ENCODE peak calls at places on chromosomes 3 and 15, in five cellular contexts. T is NT2/D1, S is HepG2, I is GM12878, Y is H1. P is an unnamed sample.

GRCh38 chr3:186002884-186003472 is 65.2 kb upstream of the TRA2B start:
- DNase-seq in S (peak), Y (peak), T (peak), I (no peak), P (no peak)

GRCh38 chr3:20576228-20576627 is 390.2 kb upstream of the SGO1 start:
- DNase-seq in T (no peak), S (no peak), Y (no peak), I (no peak), P (no peak)

GRCh38 chr15:74837482-74837881 is 5.5 kb downstream of the ULK3 start:
- DNase-seq in S (no peak), T (no peak), I (no peak), Y (no peak), P (no peak)

GRCh38 chr15:63402498-63403253 is 21.0 kb upstream of the CA12 start:
- DNase-seq in S (peak), Y (peak), I (no peak), T (no peak), P (peak)

GRCh38 chr3:184552296-184552695 is 9.3 kb upstream of the EPHB3 start:
- DNase-seq in S (no peak), Y (no peak), T (no peak), I (no peak), P (no peak)

GRCh38 chr15:64483749-64484148 is 23.4 kb downstream of the ZNF609 start:
- DNase-seq in T (no peak), S (no peak), Y (no peak), I (no peak), P (no peak)

GRCh38 chr3:49787182-49787464 is 781 bp upstream of the IP6K1 start:
- DNase-seq in T (no peak), Y (no peak), S (no peak), I (no peak), P (no peak)

GRCh38 chr3:14647976-14648955 is 3.3 kb upstream of the CCDC174 start:
- DNase-seq in T (no peak), Y (no peak), I (no peak), S (no peak), P (no peak)

GRCh38 chr3:125479091-125479490 is 40.9 kb downstream of the SNX4 start:
- DNase-seq in Y (no peak), T (no peak), S (no peak), I (no peak), P (no peak)

GRCh38 chr15:45402955-45403892 is 24.9 kb upstream of the GATM start:
- DNase-seq in Y (peak), S (no peak), T (no peak), I (no peak), P (peak)

GRCh38 chr3:12312010-12312409 is 23.1 kb downstream of the PPARG start:
- DNase-seq in T (no peak), S (no peak), I (no peak), Y (no peak), P (no peak)

GRCh38 chr15:74752486-74753395 is 4.1 kb downstream of the CYP1A2 start:
- DNase-seq in I (no peak), Y (no peak), T (no peak), S (no peak), P (no peak)

GRCh38 chr15:62278534-62278933 is 113.4 kb upstream of the C2CD4B start:
- DNase-seq in I (no peak), Y (no peak), T (no peak), S (no peak), P (no peak)

GRCh38 chr3:16474920-16475319 is 38.6 kb downstream of the RFTN1 start:
- DNase-seq in S (no peak), Y (no peak), I (no peak), T (no peak), P (no peak)

GRCh38 chr3:16130066-16130465 is 44.4 kb upstream of the GALNT15 start:
- DNase-seq in I (no peak), Y (no peak), S (peak), T (no peak), P (no peak)

GRCh38 chr15:92636950-92637481 is 18.6 kb downstream of the FAM174B start:
- DNase-seq in S (no peak), Y (peak), I (no peak), T (no peak), P (no peak)

GRCh38 chr15:76386926-76387325 is 50.4 kb downstream of the ISL2 start:
- DNase-seq in Y (no peak), I (no peak), S (no peak), T (no peak), P (no peak)

GRCh38 chr15:66951531-66951930 is 113.9 kb upstream of the SMAD3 start:
- DNase-seq in S (no peak), T (no peak), I (no peak), Y (no peak), P (no peak)

GRCh38 chr3:59245879-59246501 is 196.2 kb upstream of the CFAP20DC start:
- DNase-seq in I (no peak), T (no peak), S (no peak), Y (no peak), P (no peak)

GRCh38 chr3:6260551-6261191 is 600.2 kb upstream of the GRM7 start:
- DNase-seq in T (no peak), S (no peak), I (peak), Y (no peak), P (no peak)

GRCh38 chr15:48112242-48112641 is 8.5 kb upstream of the SLC24A5 start:
- DNase-seq in S (peak), T (peak), Y (peak), I (no peak), P (peak)

GRCh38 chr15:40633178-40633577 is 39.1 kb downstream of the KNL1 start:
- DNase-seq in Y (no peak), S (peak), T (no peak), I (no peak), P (no peak)

GRCh38 chr3:185537369-185537970 is 14.9 kb downstream of the LIPH start:
- DNase-seq in S (peak), I (peak), Y (no peak), T (no peak), P (peak)

GRCh38 chr3:38548154-38548931 is 52.2 kb downstream of the EXOG start:
- DNase-seq in Y (no peak), I (no peak), T (no peak), S (no peak), P (no peak)

GRCh38 chr3:181720281-181720680 is 8.6 kb downstream of the SOX2 start:
- DNase-seq in Y (peak), S (no peak), T (no peak), I (no peak), P (no peak)

GRCh38 chr3:59251899-59252298 is 202.1 kb upstream of the CFAP20DC start:
- DNase-seq in T (no peak), I (no peak), Y (no peak), S (no peak), P (no peak)

GRCh38 chr3:147377412-147378185 is 28.7 kb downstream of the ZIC4 start:
- DNase-seq in I (no peak), Y (peak), S (no peak), T (peak), P (no peak)

GRCh38 chr15:72271895-72272212 is 500 bp downstream of the PARP6 start:
- DNase-seq in I (no peak), T (no peak), Y (no peak), S (no peak), P (peak)

GRCh38 chr15:101179341-101180153 is 72.3 kb downstream of the CHSY1 start:
- DNase-seq in S (no peak), Y (no peak), I (no peak), T (no peak), P (no peak)

GRCh38 chr3:14538451-14539088 is 1.6 kb downstream of the GRIP2 start:
- DNase-seq in S (no peak), T (no peak), I (no peak), Y (no peak), P (no peak)

GRCh38 chr3:188243124-188243795 is 89.3 kb downstream of the LPP start:
- DNase-seq in T (no peak), S (no peak), I (no peak), Y (no peak), P (no peak)

GRCh38 chr3:189233225-189233858 is 61.6 kb downstream of the TPRG1 start:
- DNase-seq in T (peak), Y (peak), I (no peak), S (peak), P (peak)

GRCh38 chr3:115698851-115699535 is 75.7 kb downstream of the GAP43 start:
- DNase-seq in I (no peak), S (no peak), T (peak), Y (peak), P (no peak)

GRCh38 chr3:71050521-71051258 is 532.8 kb downstream of the FOXP1 start:
- DNase-seq in Y (no peak), I (no peak), S (peak), T (no peak), P (no peak)

GRCh38 chr3:15283702-15284101 is 48.7 kb downstream of the SH3BP5 start:
- DNase-seq in T (no peak), I (no peak), S (no peak), Y (no peak), P (no peak)

GRCh38 chr3:190401943-190402342 is 14.0 kb downstream of the CLDN16 start:
- DNase-seq in I (no peak), T (no peak), Y (no peak), S (no peak), P (no peak)

GRCh38 chr3:29202368-29202767 is 78.5 kb upstream of the RBMS3 start:
- DNase-seq in T (no peak), I (no peak), S (no peak), Y (no peak), P (no peak)

GRCh38 chr3:25292604-25293003 is 135.5 kb upstream of the RARB start:
- DNase-seq in S (no peak), Y (no peak), T (no peak), I (no peak), P (no peak)
- TF ChIP-seq SUZ12 in S (no peak), Y (no peak), T (no peak), I (no peak), P (no peak)

GRCh38 chr15:88702983-88703382 is 64.2 kb downstream of the ISG20 start:
- DNase-seq in T (no peak), S (no peak), I (no peak), Y (no peak), P (no peak)

GRCh38 chr15:88705769-88706165 is 67.0 kb downstream of the ISG20 start:
- DNase-seq in I (no peak), T (no peak), S (no peak), Y (no peak), P (no peak)

GRCh38 chr15:88707766-88708165 is 69.0 kb downstream of the ISG20 start:
- DNase-seq in T (no peak), S (no peak), Y (no peak), I (no peak), P (no peak)

GRCh38 chr15:88703533-88703932 is 64.7 kb downstream of the ISG20 start:
- DNase-seq in T (no peak), I (no peak), Y (no peak), S (no peak), P (no peak)

DNA sequence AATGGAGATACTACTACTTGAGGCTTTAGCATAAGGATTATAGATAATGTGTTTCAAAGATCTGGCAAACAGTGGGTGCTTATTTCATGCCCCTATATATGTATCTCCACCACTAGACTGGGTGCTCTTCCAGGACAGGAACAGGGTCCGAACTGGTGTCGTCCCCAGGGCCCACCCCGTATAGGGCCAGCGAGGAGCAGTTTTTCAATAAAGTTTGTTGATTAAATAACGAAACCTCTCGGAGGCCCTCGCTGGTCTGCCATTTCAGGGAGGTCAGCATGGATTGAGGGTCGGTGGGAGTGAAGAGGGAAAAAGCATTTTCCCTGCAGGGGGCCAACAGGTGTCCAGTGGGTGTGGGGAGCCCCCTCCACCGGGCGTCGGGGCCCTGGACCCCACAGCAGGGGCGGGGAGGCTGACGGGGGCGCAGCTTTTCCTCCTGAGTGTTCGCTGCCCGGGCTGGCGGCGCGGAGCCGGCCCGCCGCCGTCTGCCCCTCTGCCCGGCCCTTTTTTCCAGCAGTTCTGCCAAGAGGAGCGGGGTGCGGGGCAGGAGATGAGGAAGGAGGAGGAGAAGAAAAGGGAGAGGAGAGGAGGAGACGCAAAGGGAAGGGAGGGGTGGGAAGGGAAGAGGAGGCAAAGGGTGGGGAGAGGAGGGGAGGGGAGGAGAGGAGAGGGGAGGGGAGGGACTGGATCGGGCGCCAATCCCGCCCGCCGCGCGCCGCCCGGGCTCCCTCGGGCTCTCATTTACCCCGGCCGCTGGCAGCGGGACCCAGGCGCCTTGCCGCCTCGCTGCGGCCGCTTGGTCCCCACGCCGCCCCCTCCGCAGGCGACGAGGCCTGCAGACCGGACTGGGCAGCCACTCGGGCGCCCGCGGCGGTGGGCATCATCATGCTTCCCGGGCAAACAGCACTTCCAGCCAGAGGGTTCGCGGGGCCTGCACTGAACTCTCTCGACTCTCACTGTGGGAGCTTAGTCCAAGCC is 66.3 kb downstream of the ISG20 start:
- DNase-seq in Y (peak), I (no peak), S (no peak), T (no peak), P (no peak)
- TF ChIP-seq SUZ12 in Y (peak), I (no peak), S (no peak), T (no peak), P (no peak)

GRCh38 chr3:141452045-141452444 is 34.8 kb upstream of the RASA2 start:
- DNase-seq in I (peak), Y (no peak), S (peak), T (peak), P (no peak)
- TF ChIP-seq SUZ12 in I (no peak), Y (no peak), S (no peak), T (no peak), P (no peak)

DNA sequence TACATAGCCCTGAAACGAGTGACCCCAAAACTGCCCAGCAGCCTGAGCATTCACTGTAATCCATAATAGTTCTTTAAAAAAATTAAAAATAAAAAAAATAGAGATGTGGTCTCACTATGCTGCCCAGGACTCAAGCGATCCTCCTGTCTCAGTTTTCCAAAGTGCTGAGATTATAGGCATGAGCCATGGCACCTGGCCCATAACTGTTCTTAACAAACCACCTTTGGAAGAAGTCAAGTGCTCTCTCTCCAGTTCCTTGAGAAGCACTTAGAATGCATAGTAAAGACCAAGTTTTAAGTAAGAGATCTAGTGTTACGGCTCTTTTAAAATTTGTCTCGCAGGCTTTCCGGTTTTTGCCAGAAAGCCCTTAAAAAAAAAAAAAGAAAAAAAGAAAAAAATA is 8.2 kb downstream of the CDC25A start:
- DNase-seq in S (no peak), T (no peak), Y (no peak), I (no peak), P (no peak)
- TF ChIP-seq SUZ12 in S (no peak), T (no peak), Y (no peak), I (no peak), P (no peak)

DNA sequence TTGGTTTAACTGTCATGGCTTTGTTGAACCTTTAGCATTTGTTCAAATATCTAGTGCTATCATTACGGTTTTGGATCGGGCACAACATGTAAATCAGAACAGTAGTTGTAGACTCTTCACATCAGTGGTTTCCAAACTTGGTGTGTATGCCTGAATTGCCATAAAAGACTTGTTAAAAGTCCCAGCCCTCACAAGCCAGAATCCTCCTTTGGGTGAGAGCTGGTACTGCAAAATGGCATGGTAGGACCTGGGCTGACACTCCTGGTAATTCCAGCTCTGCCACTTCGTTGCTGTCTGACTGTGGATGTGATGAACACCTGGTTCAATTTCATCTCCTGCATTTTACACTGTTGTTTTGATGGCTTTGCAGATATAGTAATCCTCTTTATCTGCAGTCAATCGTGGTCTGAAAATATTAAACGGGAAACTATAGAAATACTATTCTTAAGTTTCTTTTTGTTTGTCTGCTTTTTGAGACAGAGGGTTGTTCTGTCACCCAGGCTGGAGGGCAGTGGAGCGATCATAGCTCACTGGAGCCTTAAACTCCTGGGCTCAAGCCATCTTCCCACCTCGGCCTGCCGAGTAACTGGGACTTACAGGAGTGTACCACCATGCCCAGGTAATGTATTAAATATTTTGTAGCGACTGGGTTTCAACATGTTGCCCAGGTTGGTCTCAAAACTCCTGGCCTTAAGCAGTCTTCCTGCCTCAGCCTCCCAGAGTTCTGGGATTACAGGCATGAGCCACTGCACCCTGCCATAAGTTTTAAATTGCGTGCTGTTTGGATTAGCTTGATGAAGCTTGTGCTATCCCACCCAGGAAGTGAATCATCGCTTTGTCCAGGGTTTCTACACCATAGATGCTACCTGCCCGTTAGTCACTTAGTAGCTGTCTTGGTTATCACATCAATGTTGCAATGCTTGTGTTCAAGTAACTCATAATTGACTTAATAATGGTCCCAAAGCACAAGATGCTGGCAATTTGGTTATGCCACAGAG is 61.6 kb downstream of the RAB7A start:
- DNase-seq in I (no peak), S (peak), T (no peak), Y (peak), P (peak)
- TF ChIP-seq SUZ12 in I (no peak), S (no peak), T (no peak), Y (no peak), P (no peak)

GRCh38 chr3:8853081-8853480 is 83.7 kb upstream of the OXTR start:
- DNase-seq in T (no peak), Y (no peak), S (no peak), I (no peak), P (no peak)

GRCh38 chr3:8848696-8849131 is 79.3 kb upstream of the OXTR start:
- DNase-seq in Y (no peak), S (no peak), I (no peak), T (no peak), P (no peak)

GRCh38 chr3:8852511-8852910 is 83.1 kb upstream of the OXTR start:
- DNase-seq in Y (no peak), T (no peak), I (no peak), S (no peak), P (no peak)

GRCh38 chr3:8854656-8855055 is 85.2 kb upstream of the OXTR start:
- DNase-seq in I (no peak), Y (no peak), T (no peak), S (no peak), P (no peak)

DNA sequence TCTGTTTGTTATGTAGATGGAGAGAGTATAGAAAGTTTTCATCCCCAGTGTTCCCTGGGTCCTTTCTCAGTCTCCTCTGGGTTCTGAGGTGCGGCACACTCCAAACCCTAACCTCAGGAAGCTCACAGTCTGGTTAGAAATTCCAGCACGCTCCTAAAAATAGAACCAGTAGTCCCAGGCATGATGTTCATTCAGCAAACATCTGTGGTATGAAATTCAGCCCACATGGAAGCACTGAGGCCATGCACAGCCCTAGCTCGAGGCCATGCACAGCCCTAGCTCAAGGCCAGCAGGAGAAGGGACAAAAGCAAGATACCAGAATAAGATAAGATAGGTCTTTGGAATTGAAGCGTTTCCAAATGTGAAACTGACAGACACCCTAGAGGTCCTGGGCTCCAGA is 82.3 kb upstream of the OXTR start:
- DNase-seq in T (no peak), I (no peak), Y (no peak), S (peak), P (no peak)
- TF ChIP-seq SUZ12 in T (no peak), I (no peak), Y (no peak), S (no peak), P (no peak)

P was measured in HEK293T.